ENCODE peak calls at places on chromosomes 7 and 10, in six cellular contexts. K is upper lobe of right lung, P is keratinocyte, E is BJ, J is spleen, G is activated B cell treated with CpG ODN at 0.5 μM for 24 hours. C is an unnamed sample.
A peak's percentile ranks its signal among the peaks of the same experiment; 100 is the strongest.

GRCh38 chr7:11776083-11776482 is 55.9 kb downstream of the THSD7A start:
- DNase-seq in K (no peak), J (no peak), G (no peak), P (no peak), E (no peak), C (no peak)

GRCh38 chr7:39313958-39314357 is 252.2 kb upstream of the YAE1 start:
- DNase-seq in G (no peak), P (no peak), K (no peak), E (no peak), J (no peak), C (no peak)

GRCh38 chr7:22651534-22652243 is 75.3 kb upstream of the IL6 start:
- DNase-seq in K (no peak), E (no peak), J (no peak), G (no peak), P (no peak), C (no peak)

GRCh38 chr7:149741629-149742028 is 31.8 kb downstream of the ZNF467 start:
- DNase-seq in G (no peak), J (peak; percentile 68), P (no peak), K (no peak), E (no peak), C (no peak)

GRCh38 chr7:115357213-115357999 is 435.5 kb downstream of the MDFIC start:
- DNase-seq in P (no peak), E (peak; percentile 45), K (no peak), G (no peak), J (no peak), C (no peak)

GRCh38 chr10:83692196-83692595 is 447.1 kb upstream of the GHITM start:
- DNase-seq in E (peak; percentile 31), K (no peak), J (no peak), P (no peak), G (no peak), C (no peak)

GRCh38 chr7:135291809-135292253 is 58.2 kb downstream of the STRA8 start:
- DNase-seq in J (no peak), G (no peak), P (peak; percentile 99), E (no peak), K (no peak), C (no peak)

GRCh38 chr7:35505031-35505430 is 189.9 kb downstream of the HERPUD2 start:
- DNase-seq in J (no peak), E (no peak), P (no peak), G (no peak), K (no peak), C (no peak)

GRCh38 chr10:73780966-73781365 is 882 bp upstream of the CHCHD1 start:
- DNase-seq in P (no peak), J (no peak), K (no peak), E (no peak), G (no peak), C (no peak)

GRCh38 chr10:80187465-80188409 is 17.6 kb downstream of the ANXA11 start:
- DNase-seq in J (peak; percentile 95), E (no peak), G (peak; percentile 57), P (no peak), K (no peak), C (no peak)

GRCh38 chr7:104156842-104157277 is 51.0 kb downstream of the ORC5 start:
- DNase-seq in E (no peak), G (no peak), K (no peak), P (peak; percentile 5), J (no peak), C (no peak)

GRCh38 chr10:22429146-22429545 is 83.8 kb downstream of the SPAG6 start:
- DNase-seq in E (no peak), P (no peak), G (no peak), K (no peak), J (no peak), C (no peak)

GRCh38 chr10:127405221-127405620 is 143.9 kb upstream of the NPS start:
- DNase-seq in E (peak; percentile 39), P (no peak), G (no peak), J (peak; percentile 4), K (no peak), C (no peak)

GRCh38 chr7:43869898-43870240 is 552 bp upstream of the MRPS24 start:
- DNase-seq in P (peak; percentile 61), E (peak; percentile 85), K (no peak), J (peak; percentile 70), G (no peak), C (no peak)

GRCh38 chr7:1092806-1093505 is 5.0 kb downstream of the GPER1 start:
- DNase-seq in K (no peak), G (no peak), J (no peak), P (no peak), E (no peak), C (no peak)

GRCh38 chr10:119997429-119997828 is 104.9 kb downstream of the SEC23IP start:
- DNase-seq in P (no peak), J (no peak), G (no peak), K (no peak), E (no peak), C (no peak)

GRCh38 chr7:29336851-29337627 is 142.5 kb downstream of the CHN2 start:
- DNase-seq in K (no peak), G (no peak), J (no peak), P (no peak), E (no peak), C (no peak)

GRCh38 chr10:35213699-35214098 is 87.1 kb downstream of the CREM start:
- DNase-seq in P (no peak), J (no peak), G (no peak), E (no peak), K (no peak), C (no peak)

GRCh38 chr7:157501576-157501975 is 164.8 kb downstream of the DNAJB6 start:
- DNase-seq in K (peak; percentile 34), G (no peak), E (no peak), P (no peak), J (no peak), C (peak; percentile 17)

GRCh38 chr7:135662373-135663114 is at the start of gene STMP1:
- DNase-seq in K (peak; percentile 97), J (peak; percentile 99), E (peak; percentile 69), P (peak; percentile 81), G (peak; percentile 96), C (peak; percentile 96)

GRCh38 chr10:104307576-104308438 is 30.5 kb downstream of the ITPRIP start:
- DNase-seq in J (no peak), P (no peak), G (no peak), E (no peak), K (no peak), C (no peak)

GRCh38 chr10:70622981-70623844 is 20.7 kb upstream of the PRF1 start:
- DNase-seq in K (no peak), G (no peak), P (no peak), J (no peak), E (no peak), C (no peak)

GRCh38 chr10:124672181-124672638 is 72.0 kb downstream of the FAM53B start:
- DNase-seq in J (peak; percentile 71), P (no peak), G (no peak), E (no peak), K (no peak), C (no peak)

GRCh38 chr7:66696774-66697191 is 43.8 kb upstream of the RABGEF1 start:
- DNase-seq in G (no peak), E (no peak), J (no peak), K (no peak), P (no peak), C (no peak)

DNA sequence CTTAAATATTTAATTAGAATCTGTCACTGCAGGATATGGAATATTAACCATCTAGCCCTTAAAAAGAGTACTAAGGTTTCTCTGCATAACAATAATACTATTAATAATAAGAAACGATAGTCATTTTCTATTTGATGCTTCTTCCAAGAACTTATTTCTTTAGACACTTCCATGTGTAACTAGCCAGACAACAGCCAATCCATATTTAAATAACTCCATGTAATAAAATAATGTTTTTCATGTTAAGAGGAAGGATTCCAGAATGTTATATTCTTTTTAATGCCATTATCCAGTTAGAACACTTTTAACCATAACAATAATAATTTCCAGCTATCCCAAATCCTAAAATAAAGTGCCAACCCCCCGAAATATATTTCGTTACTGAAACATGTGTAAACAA is 170.1 kb upstream of the WNT16 start:
- DNase-seq in E (no peak), P (no peak), K (no peak), J (no peak), G (no peak), C (no peak)
- TF ChIP-seq CTCF in E (no peak), P (no peak), K (no peak), J (no peak), G (no peak), C (no peak)

DNA sequence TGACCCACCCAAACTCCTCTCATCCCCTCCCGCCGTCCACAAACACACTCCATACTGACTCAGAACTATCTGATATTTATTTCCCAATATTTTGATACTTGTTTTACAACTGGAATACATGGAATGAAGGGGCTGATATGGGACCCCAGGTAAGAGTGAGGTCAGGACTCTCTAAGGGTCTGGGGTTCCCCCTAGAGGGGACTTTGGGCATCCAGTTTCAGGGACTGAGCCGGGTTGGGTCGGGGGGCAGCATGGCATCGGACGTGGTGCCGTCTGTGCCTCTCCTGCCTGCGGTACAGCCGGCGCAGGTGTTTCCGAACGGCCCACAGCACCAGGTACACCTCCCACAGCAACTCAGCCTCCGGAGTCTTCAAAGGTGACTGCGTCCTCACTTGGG is 7.5 kb downstream of the SPACDR start:
- DNase-seq in J (no peak), E (no peak), P (no peak), K (no peak), G (no peak), C (no peak)
- TF ChIP-seq CTCF in J (no peak), E (no peak), P (no peak), K (no peak), G (no peak), C (no peak)

DNA sequence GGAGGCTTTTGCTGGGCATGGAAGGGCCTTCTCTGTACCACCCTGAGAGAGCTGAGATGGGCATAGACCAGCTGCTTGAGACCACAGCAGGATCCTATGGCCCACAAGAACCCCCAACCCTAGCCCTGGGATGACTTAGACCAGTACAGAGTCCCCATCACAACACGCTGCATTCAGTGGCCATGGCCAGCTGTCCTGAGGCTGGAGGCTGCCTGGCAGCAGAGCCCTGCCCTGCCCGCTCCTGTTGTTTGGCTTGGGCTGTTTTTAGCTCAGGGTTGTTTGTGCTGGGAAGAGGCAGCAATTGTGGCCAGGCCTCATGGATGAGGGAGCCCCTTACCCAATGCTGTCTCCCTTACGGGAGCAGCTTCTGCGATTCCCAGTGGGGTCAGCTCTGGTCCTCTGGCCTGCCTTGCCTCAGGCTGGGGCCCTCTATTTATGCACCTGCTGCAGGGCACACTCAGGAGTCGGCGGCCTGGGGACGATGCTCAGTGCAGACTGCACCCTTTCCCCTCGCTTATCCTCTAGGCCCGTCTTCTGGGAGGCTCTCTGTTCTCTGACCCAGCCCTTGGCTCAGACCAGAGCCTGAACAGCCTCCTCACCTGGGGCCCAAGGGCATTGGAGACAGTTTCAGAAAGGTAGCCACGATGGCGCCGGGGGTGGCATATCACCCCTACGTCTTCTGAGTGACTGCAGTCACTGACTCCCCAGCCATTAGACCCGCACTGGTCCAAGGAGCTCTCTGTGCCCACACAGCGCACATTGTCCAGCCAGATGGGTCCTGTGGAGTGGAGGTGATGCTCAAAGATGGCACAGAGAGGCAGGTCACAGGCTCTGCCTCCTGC is 6.3 kb downstream of the LOXL4 start:
- DNase-seq in P (no peak), K (no peak), E (no peak), G (no peak), J (peak; percentile 62), C (no peak)
- TF ChIP-seq CTCF in P (no peak), K (no peak), E (no peak), G (no peak), J (no peak), C (no peak)

DNA sequence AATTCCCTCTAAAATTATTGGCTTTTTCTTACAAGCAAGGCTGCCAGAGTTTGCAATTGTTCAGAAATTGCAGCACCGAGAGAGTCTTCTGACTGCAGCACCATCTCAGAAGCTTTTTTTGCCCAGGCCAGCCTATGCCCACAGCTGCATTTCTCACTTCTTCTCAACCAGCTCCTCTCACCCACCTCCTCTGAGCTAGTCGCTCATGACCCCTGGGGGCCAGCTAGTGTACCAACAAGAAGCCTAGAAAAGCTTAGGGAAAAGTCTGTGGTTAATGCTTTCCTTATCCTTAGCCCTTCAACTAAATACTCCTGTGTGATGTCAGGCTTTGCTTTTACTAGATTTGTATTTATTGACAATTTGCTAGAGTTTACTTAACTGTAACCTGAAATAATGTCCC is 264.9 kb downstream of the HTR7 start:
- DNase-seq in K (no peak), P (no peak), G (no peak), E (no peak), J (peak; percentile 68), C (peak; percentile 34)
- TF ChIP-seq CTCF in K (peak; percentile 37), P (peak; percentile 67), G (no peak), E (peak; percentile 68), J (no peak), C (no peak)

C was measured in mesothelial cell of epicardium.